ENCODE peak calls at places on chromosomes 1 and 21, in five cellular contexts. P is CD8-positive, alpha-beta T cell; L is activated B cell treated with CpG ODN at 0.5 μM for 24 hours; Q is tibial artery; R is tibial nerve. U is an unnamed sample.

GRCh38 chr1:155913969-155914757 is 3.0 kb upstream of the RIT1 start:
- DNase-seq in R (no peak), P (no peak), L (no peak), Q (no peak), U (no peak)

GRCh38 chr21:21290751-21291150 is 292.5 kb downstream of the NCAM2 start:
- DNase-seq in P (no peak), R (no peak), L (no peak), Q (no peak), U (no peak)

GRCh38 chr1:52294580-52294979 is 71.4 kb downstream of the CC2D1B start:
- DNase-seq in P (no peak), R (no peak), Q (no peak), L (no peak), U (no peak)

GRCh38 chr1:53321776-53322602 is 5.9 kb downstream of the LRP8 start:
- DNase-seq in R (no peak), Q (no peak), L (no peak), P (no peak), U (peak)

GRCh38 chr1:24929876-24930702 is at the start of gene RUNX3:
- DNase-seq in Q (peak), L (peak), P (peak), R (no peak), U (peak)

GRCh38 chr1:197342044-197342565 is 74.1 kb downstream of the CRB1 start:
- DNase-seq in R (no peak), P (no peak), L (no peak), Q (no peak), U (no peak)

GRCh38 chr1:113976609-113977278 is 2.5 kb upstream of the OLFML3 start:
- DNase-seq in L (no peak), P (no peak), Q (peak), R (no peak), U (no peak)

GRCh38 chr1:110118636-110119396 is 6.6 kb downstream of the UBL4B start:
- DNase-seq in Q (no peak), L (no peak), P (no peak), R (no peak), U (no peak)

GRCh38 chr1:18234790-18235242 is 127.2 kb downstream of the IGSF21 start:
- DNase-seq in L (no peak), Q (no peak), R (peak), P (no peak), U (no peak)

GRCh38 chr1:75615664-75616435 is 4.9 kb upstream of the SLC44A5 start:
- DNase-seq in L (no peak), R (no peak), P (peak), Q (peak), U (peak)

GRCh38 chr1:20686878-20687725 is 25.9 kb upstream of the DDOST start:
- DNase-seq in P (no peak), Q (no peak), L (no peak), R (no peak), U (no peak)

GRCh38 chr1:222749927-222750326 is 12.9 kb downstream of the FAM177B start:
- DNase-seq in P (no peak), R (no peak), Q (no peak), L (no peak), U (no peak)

GRCh38 chr1:7491089-7491817 is 279.8 kb upstream of the VAMP3 start:
- DNase-seq in Q (no peak), P (no peak), R (no peak), L (no peak), U (no peak)

GRCh38 chr21:46080171-46081021 is 17.5 kb upstream of the COL6A2 start:
- DNase-seq in Q (no peak), L (peak), P (no peak), R (peak), U (peak)

GRCh38 chr1:18949689-18950414 is 6.6 kb downstream of the IFFO2 start:
- DNase-seq in P (peak), L (no peak), Q (peak), R (no peak), U (peak)

GRCh38 chr1:27318137-27318536 is 3.8 kb upstream of the TMEM222 start:
- DNase-seq in R (no peak), Q (no peak), P (no peak), L (no peak), U (no peak)

GRCh38 chr1:35925741-35926140 is 5.2 kb upstream of the AGO3 start:
- DNase-seq in Q (no peak), R (no peak), L (no peak), P (no peak), U (no peak)

GRCh38 chr1:15062479-15063099 is 91.0 kb upstream of the TMEM51 start:
- DNase-seq in R (no peak), P (no peak), L (no peak), Q (no peak), U (no peak)

GRCh38 chr1:200180821-200181220 is 153.3 kb downstream of the NR5A2 start:
- DNase-seq in R (no peak), L (no peak), Q (no peak), P (no peak), U (no peak)

GRCh38 chr1:97163591-97164275 is 442.1 kb downstream of the PTBP2 start:
- DNase-seq in L (no peak), Q (no peak), R (no peak), P (no peak), U (no peak)

GRCh38 chr1:11768821-11769220 is 6.8 kb downstream of the C1orf167 start:
- DNase-seq in P (no peak), Q (no peak), L (no peak), R (no peak), U (no peak)

GRCh38 chr1:229388876-229389580 is 44.9 kb downstream of the ACTA1 start:
- DNase-seq in P (no peak), Q (no peak), L (no peak), R (no peak), U (no peak)

GRCh38 chr1:74591954-74592353 is 79.5 kb upstream of the LRRC53 start:
- DNase-seq in Q (no peak), R (no peak), L (no peak), P (no peak), U (no peak)

GRCh38 chr1:43388613-43389012 is 987 bp downstream of the MED8 start:
- DNase-seq in P (no peak), Q (no peak), L (no peak), R (no peak), U (no peak)

GRCh38 chr1:219304227-219305226 is 130.8 kb downstream of the LYPLAL1 start:
- DNase-seq in L (no peak), Q (no peak), R (no peak), P (no peak), U (no peak)

GRCh38 chr1:14476170-14476955 is 122.1 kb upstream of the KAZN start:
- DNase-seq in P (no peak), R (no peak), Q (no peak), L (no peak), U (no peak)

GRCh38 chr1:203239906-203240305 is 10.4 kb upstream of the CHIT1 start:
- DNase-seq in Q (no peak), R (no peak), P (no peak), L (no peak), U (no peak)

GRCh38 chr1:65063025-65063424 is 85.0 kb upstream of the AK4 start:
- DNase-seq in Q (no peak), R (no peak), P (no peak), L (no peak), U (no peak)

GRCh38 chr1:156815307-156815826 is 1.3 kb downstream of the SH2D2A start:
- DNase-seq in L (no peak), Q (peak), R (peak), P (no peak), U (peak)

GRCh38 chr21:16084776-16085364 is 355.1 kb downstream of the USP25 start:
- DNase-seq in R (peak), Q (peak), P (no peak), L (no peak), U (no peak)

GRCh38 chr1:116572079-116572478 is 1.3 kb upstream of the CD58 start:
- DNase-seq in Q (no peak), P (no peak), R (no peak), L (no peak), U (no peak)

GRCh38 chr1:116571215-116571919 is 541 bp upstream of the CD58 start:
- DNase-seq in L (no peak), Q (no peak), P (no peak), R (no peak), U (no peak)

GRCh38 chr1:116573388-116574100 is 2.7 kb upstream of the CD58 start:
- DNase-seq in P (no peak), R (no peak), L (no peak), Q (no peak), U (no peak)

GRCh38 chr1:116572771-116573170 is 1.9 kb upstream of the CD58 start:
- DNase-seq in P (no peak), L (no peak), Q (no peak), R (no peak), U (no peak)

GRCh38 chr1:116574581-116575291 is 3.9 kb upstream of the CD58 start:
- DNase-seq in R (peak), Q (peak), L (no peak), P (peak), U (no peak)
- TF ChIP-seq CTCF in R (peak), Q (peak), L (no peak), P (peak), U (peak)

DNA sequence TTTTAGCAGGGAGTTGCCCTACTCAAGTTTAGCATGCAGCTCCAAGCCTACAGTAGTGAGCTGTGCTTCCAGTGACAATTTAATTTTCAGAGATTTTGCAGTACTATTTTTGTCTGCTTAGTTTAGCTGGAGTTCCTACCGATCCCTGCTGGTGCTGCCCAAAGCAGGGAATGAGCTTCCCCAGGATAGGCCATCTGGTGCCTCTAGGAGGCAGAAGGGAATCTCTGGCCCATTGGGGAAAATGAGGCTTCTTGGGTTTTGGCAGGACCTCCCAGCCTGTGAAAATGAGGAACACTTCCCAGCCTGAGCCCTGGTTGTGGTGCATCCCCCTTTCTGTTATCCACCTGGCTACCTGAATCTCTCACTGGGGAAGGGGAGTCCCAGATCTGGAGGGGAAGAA is 149.2 kb downstream of the RASAL2 start:
- DNase-seq in P (no peak), L (no peak), Q (no peak), R (no peak), U (no peak)
- TF ChIP-seq CTCF in P (no peak), L (no peak), Q (no peak), R (no peak), U (no peak)

GRCh38 chr21:17931080-17931479 is 111.9 kb upstream of the C21orf91 start:
- DNase-seq in L (no peak), P (no peak), Q (no peak), R (no peak), U (no peak)
- TF ChIP-seq CTCF in L (no peak), P (peak), Q (no peak), R (no peak), U (no peak)

GRCh38 chr1:170967042-170967910 is 31.9 kb downstream of the MROH9 start:
- DNase-seq in Q (no peak), R (peak), P (no peak), L (no peak), U (no peak)
- TF ChIP-seq CTCF in Q (peak), R (peak), P (peak), L (no peak), U (peak)

GRCh38 chr1:205273551-205273982 is 45.8 kb downstream of the TMCC2 start:
- DNase-seq in Q (peak), P (peak), R (peak), L (peak), U (peak)
- TF ChIP-seq CTCF in Q (peak), P (peak), R (peak), L (peak), U (peak)

DNA sequence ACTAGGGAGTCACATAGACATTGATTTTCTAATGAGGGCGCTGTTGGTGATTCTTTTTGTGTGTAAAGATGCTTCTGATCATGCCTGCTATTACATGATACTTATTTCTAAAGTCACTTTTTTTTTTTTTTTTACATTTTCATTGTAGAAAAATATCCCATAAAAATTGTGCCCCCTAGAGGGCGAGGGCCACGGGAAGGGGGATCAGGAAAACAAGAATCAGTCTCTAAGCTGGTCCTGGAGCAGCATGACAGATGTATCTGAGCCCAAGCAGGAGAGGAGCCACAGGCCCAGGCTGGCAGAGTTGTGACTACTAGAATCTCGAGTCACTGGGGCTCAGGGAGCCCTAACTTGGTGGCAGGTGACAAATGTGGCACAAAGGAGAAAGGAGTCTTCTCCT is 28.1 kb downstream of the ZSCAN20 start:
- DNase-seq in P (no peak), L (no peak), R (no peak), Q (no peak), U (no peak)
- TF ChIP-seq CTCF in P (no peak), L (no peak), R (no peak), Q (no peak), U (no peak)

GRCh38 chr1:209614906-209615305 is 31.4 kb downstream of the CAMK1G start:
- DNase-seq in Q (no peak), P (no peak), L (no peak), R (no peak), U (no peak)
- TF ChIP-seq CTCF in Q (no peak), P (no peak), L (no peak), R (no peak), U (no peak)

DNA sequence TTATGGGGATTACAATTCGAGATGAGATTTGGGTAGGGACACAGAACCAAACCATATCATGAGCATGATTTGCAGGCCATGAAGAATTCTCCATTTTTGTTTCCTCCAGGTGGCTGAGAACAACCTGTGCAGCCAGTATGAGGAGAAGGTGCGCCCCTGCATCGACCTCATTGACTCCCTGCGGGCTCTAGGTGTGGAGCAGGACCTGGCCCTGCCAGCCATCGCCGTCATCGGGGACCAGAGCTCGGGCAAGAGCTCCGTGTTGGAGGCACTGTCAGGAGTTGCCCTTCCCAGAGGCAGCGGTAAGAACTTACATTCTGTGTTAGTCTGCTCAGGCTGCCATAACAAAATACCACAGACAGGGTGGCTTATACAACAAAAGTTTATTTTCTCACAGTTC is 9.7 kb downstream of the MX1 start:
- DNase-seq in R (no peak), Q (no peak), P (no peak), L (no peak), U (no peak)
- TF ChIP-seq CTCF in R (no peak), Q (no peak), P (no peak), L (no peak), U (no peak)

DNA sequence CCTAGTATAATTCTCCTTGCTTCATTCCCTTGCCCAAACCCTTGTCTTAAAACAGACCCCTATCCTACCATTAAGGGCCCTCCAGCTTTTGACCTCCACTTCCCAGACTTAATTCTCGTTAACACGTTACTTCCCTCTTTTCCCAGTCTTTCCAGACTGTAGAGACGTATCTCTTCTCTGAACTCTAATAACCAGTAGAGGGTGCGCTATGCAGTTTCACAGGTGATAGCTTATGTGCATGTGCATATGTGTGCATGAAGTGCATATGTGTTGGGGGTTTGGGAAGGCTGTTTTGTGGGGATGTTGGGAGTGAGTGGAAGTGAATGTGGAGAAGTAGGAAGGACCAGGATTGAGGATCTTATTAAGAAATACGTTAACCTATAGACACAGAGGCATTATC is 78.1 kb upstream of the CCDC190 start:
- DNase-seq in L (no peak), Q (no peak), R (no peak), P (no peak), U (no peak)
- TF ChIP-seq CTCF in L (no peak), Q (no peak), R (no peak), P (no peak), U (no peak)